ENCODE peak calls at places on chromosomes 3 and 15, in four cellular contexts. C, Y, A and G are unnamed samples.

GRCh38 chr3:183829466-183829865 is 4.1 kb upstream of the MAP6D1 start:
- DNase-seq in C (no peak), Y (no peak), A (no peak), G (no peak)

GRCh38 chr3:42298259-42298658 is 32.3 kb upstream of the CCK start:
- DNase-seq in C (no peak), Y (no peak), A (no peak), G (no peak)

GRCh38 chr3:143060906-143061305 is 58.7 kb upstream of the CHST2 start:
- DNase-seq in C (no peak), Y (peak), A (no peak), G (no peak)

GRCh38 chr15:91632981-91633380 is 220.5 kb upstream of the SLCO3A1 start:
- DNase-seq in C (no peak), Y (no peak), A (no peak), G (no peak)

GRCh38 chr3:57518276-57518914 is 25.7 kb downstream of the DNAH12 start:
- DNase-seq in C (no peak), Y (peak), A (no peak), G (no peak)

GRCh38 chr3:145857956-145858355 is 303.0 kb downstream of the PLOD2 start:
- DNase-seq in C (no peak), Y (no peak), A (no peak), G (no peak)

GRCh38 chr15:78925956-78926743 is 18.7 kb downstream of the CTSH start:
- DNase-seq in C (peak), Y (no peak), A (no peak), G (no peak)

GRCh38 chr3:126665221-126665936 is 10.5 kb upstream of the TXNRD3 start:
- DNase-seq in C (no peak), Y (no peak), A (no peak), G (no peak)

GRCh38 chr3:171981271-171981605 is 58.1 kb upstream of the FNDC3B start:
- DNase-seq in C (no peak), Y (no peak), A (no peak), G (no peak)

GRCh38 chr3:47491777-47492176 is 16.0 kb upstream of the SCAP start:
- DNase-seq in C (no peak), Y (no peak), A (no peak), G (no peak)

GRCh38 chr3:178304758-178305157 is 231.5 kb upstream of the KCNMB2 start:
- DNase-seq in C (no peak), Y (peak), A (no peak), G (no peak)

GRCh38 chr3:56985460-56986327 is 74.8 kb upstream of the SPATA12 start:
- DNase-seq in C (peak), Y (peak), A (no peak), G (peak)

GRCh38 chr3:86990734-86991481 is at the start of gene VGLL3:
- DNase-seq in C (peak), Y (peak), A (peak), G (no peak)

GRCh38 chr3:66033241-66034138 is 5.2 kb downstream of the MAGI1 start:
- DNase-seq in C (no peak), Y (no peak), A (no peak), G (no peak)
- TF ChIP-seq EZH2 in C (no peak), Y (no peak), A (no peak), G (no peak)

GRCh38 chr3:12312010-12312409 is 23.1 kb downstream of the PPARG start:
- DNase-seq in C (no peak), Y (peak), A (no peak), G (no peak)

GRCh38 chr3:12308517-12308916 is 19.6 kb downstream of the PPARG start:
- DNase-seq in C (no peak), Y (peak), A (peak), G (no peak)

GRCh38 chr3:12313519-12313918 is 24.6 kb downstream of the PPARG start:
- DNase-seq in C (no peak), Y (no peak), A (no peak), G (no peak)

GRCh38 chr3:12307136-12307535 is 18.3 kb downstream of the PPARG start:
- DNase-seq in C (no peak), Y (no peak), A (no peak), G (no peak)

DNA sequence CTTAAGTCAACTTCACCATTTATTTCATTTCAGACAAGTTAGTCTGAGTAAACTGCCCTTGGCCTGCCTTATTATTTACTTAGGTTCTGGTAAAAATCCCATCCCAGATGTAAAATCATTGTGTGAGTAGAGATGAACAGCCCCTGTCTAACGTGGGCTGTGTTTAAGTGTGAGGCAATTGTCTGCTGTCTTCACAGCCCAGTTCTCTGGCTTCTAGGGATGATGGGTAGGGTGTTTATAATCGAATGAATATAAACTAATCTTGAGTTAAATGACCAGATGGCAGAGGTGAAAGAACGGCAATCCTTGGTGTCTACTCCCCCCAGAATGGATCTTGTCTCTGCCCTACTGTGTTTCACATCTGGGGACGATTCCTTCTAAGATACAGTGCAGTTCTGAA is 20.8 kb downstream of the PPARG start:
- DNase-seq in C (no peak), Y (no peak), A (no peak), G (no peak)
- H3K4me2 ChIP-seq in C (no peak), Y (no peak), A (no peak), G (no peak)

GRCh38 chr3:25457642-25458419 is 29.8 kb downstream of the RARB start:
- DNase-seq in C (no peak), Y (peak), A (no peak), G (no peak)

GRCh38 chr3:25456723-25457122 is 28.7 kb downstream of the RARB start:
- DNase-seq in C (no peak), Y (no peak), A (no peak), G (no peak)

GRCh38 chr3:25453521-25454410 is 25.7 kb downstream of the RARB start:
- DNase-seq in C (no peak), Y (peak), A (peak), G (no peak)

GRCh38 chr3:25454411-25454927 is 26.4 kb downstream of the RARB start:
- DNase-seq in C (peak), Y (peak), A (no peak), G (no peak)

DNA sequence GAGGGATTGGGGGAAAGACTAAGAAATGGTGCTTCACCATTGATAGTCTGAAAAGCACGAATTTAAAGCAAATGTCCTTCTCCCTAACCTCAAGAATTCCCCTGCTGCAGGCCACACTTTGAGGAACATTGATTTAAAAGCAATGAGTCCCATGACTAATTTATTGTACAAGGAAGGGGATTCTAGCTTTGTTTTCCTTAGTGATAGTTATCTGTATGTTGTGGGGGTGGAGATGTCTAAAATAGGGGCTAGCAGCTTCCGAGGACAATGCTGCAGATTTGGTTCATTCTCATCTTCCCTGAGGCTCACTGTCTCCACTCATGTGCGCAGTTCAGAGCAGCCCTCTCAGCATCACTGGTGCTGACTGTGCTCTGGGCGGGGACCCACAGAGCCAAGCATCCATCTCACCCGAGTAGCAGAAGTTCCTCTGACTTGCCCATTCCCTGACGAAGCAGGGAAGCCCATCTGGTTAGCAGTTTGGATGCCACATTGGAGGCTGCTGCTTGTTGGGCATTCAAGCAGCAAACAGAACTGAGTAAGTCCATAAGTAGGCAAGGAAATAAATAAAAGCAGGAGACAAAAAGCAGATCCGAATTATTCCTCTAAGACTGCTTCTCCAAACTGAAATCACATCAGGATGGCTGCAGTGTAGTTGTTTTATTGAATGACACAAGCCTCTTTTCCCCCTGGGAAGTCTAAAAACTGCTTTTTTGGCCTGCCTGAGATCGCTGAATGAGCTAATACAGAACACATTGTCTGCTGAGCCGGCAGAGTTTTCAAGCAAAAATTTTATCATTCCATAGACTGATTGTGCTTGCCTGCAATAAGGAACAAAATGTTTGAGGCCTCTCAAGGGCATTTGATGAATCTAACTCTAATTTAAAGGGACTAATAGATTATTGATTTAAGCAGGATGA is 27.5 kb downstream of the RARB start:
- DNase-seq in C (peak), Y (peak), A (no peak), G (no peak)
- H3K4me3 ChIP-seq in C (peak), Y (no peak), A (no peak), G (no peak)

GRCh38 chr3:31979006-31979697 is 1.9 kb downstream of the OSBPL10 start:
- DNase-seq in C (no peak), Y (no peak), A (no peak), G (no peak)

GRCh38 chr3:31978553-31978952 is 2.5 kb downstream of the OSBPL10 start:
- DNase-seq in C (no peak), Y (no peak), A (no peak), G (no peak)

GRCh38 chr3:31984321-31984720 is 2.8 kb downstream of the ZNF860 start:
- DNase-seq in C (no peak), Y (no peak), A (no peak), G (no peak)

GRCh38 chr3:31980530-31981205 is 394 bp downstream of the OSBPL10 start:
- DNase-seq in C (peak), Y (peak), A (peak), G (peak)

DNA sequence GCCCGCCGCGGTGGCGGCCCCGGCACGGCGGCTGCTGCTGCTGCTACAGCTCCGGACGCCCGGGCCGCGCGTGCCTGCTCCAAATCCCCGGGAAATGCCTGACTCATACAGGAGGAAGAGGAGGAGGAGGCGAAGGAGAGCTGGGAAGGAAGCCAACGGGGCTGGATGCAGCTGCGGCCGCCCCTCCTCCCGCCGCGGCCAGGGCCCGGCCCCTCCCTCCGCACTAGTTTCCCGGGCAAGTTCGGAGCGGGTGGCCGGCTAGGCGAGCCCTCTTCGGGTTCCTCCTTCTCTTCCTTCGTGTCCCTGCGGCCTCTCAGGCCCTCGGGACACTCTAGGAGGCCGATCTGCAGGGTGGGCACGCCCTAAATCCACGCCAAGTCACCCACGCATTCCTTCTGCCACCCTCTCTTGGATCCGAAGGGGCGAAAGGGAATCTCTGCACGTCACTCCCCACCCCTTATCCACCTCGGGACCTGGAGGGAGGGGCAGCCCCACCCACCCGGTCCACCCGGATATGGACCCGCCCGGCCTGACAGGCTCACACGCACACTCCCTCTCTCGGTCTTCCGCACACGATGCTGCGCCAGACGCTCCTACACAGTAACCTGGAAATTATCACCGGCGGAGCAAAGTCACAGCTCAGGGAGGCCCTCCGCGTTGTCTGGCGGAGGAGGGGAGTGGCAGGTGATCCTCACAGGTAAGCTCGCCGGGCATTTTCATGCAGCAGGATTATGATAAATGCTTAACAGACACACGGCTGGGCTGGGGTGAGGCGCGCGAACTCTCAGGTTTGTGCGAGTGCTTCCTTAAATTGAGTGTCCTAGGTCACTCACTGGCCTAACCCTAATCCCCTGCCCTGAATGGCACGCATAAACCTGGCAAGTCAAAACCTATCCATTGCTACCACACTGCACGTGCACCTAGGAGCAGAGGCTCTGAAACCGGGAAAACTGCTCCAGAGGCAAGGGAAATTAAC is at the start of the genes OSBPL10 and ZNF860:
- DNase-seq in C (peak), Y (peak), A (peak), G (no peak)
- TF ChIP-seq EZH2 in C (no peak), Y (no peak), A (no peak), G (no peak)